ENCODE peak calls at places on chromosomes 3 and 15, in eight cellular contexts. Z, K, L, N, Y, C, E and B are unnamed samples.

GRCh38 chr15:28167042-28167441 is 67.9 kb upstream of the OCA2 start:
- DNase-seq in Z (no peak), K (no peak), L (no peak), N (no peak), Y (no peak), C (no peak), E (no peak), B (no peak)

GRCh38 chr3:72318504-72319201 is 529.6 kb downstream of the SHQ1 start:
- DNase-seq in Z (no peak), K (no peak), L (no peak), N (no peak), Y (no peak), C (peak), E (peak), B (no peak)

GRCh38 chr15:48507416-48508065 is 138.0 kb downstream of the FBN1 start:
- DNase-seq in Z (peak), K (peak), L (no peak), N (no peak), Y (peak), C (peak), E (peak), B (peak)

GRCh38 chr3:9986230-9986725 is 363 bp downstream of the EMC3 start:
- DNase-seq in Z (no peak), K (peak), L (no peak), N (no peak), Y (no peak), C (no peak), E (peak), B (no peak)

GRCh38 chr15:99447497-99448371 is 118.0 kb upstream of the MEF2A start:
- DNase-seq in Z (no peak), K (no peak), L (no peak), N (peak), Y (no peak), C (no peak), E (no peak), B (peak)

GRCh38 chr3:41301548-41301947 is 102.2 kb downstream of the CTNNB1 start:
- DNase-seq in Z (no peak), K (peak), L (no peak), N (no peak), Y (no peak), C (peak), E (no peak), B (no peak)

GRCh38 chr3:14909250-14909649 is 38.1 kb upstream of the NR2C2 start:
- DNase-seq in Z (no peak), K (no peak), L (no peak), N (no peak), Y (no peak), C (no peak), E (no peak), B (no peak)

GRCh38 chr3:143163562-143163961 is 44.0 kb downstream of the CHST2 start:
- DNase-seq in Z (no peak), K (no peak), L (no peak), N (no peak), Y (no peak), C (no peak), E (no peak), B (no peak)

GRCh38 chr3:5195605-5196004 is 8.1 kb downstream of the EDEM1 start:
- DNase-seq in Z (no peak), K (peak), L (no peak), N (no peak), Y (no peak), C (peak), E (no peak), B (no peak)

GRCh38 chr15:36901012-36901411 is 199.3 kb downstream of the MEIS2 start:
- DNase-seq in Z (no peak), K (no peak), L (no peak), N (no peak), Y (no peak), C (no peak), E (no peak), B (no peak)

GRCh38 chr3:177182352-177182751 is 14.9 kb downstream of the TBL1XR1 start:
- DNase-seq in Z (no peak), K (no peak), L (no peak), N (no peak), Y (no peak), C (no peak), E (no peak), B (no peak)

GRCh38 chr3:177177670-177178295 is 19.5 kb downstream of the TBL1XR1 start:
- DNase-seq in Z (no peak), K (peak), L (no peak), N (no peak), Y (no peak), C (no peak), E (no peak), B (no peak)

GRCh38 chr3:177181418-177181817 is 15.9 kb downstream of the TBL1XR1 start:
- DNase-seq in Z (no peak), K (no peak), L (no peak), N (no peak), Y (no peak), C (no peak), E (no peak), B (no peak)

GRCh38 chr3:177179281-177180067 is 17.8 kb downstream of the TBL1XR1 start:
- DNase-seq in Z (no peak), K (no peak), L (no peak), N (no peak), Y (no peak), C (no peak), E (no peak), B (no peak)

GRCh38 chr3:177180506-177180905 is 16.8 kb downstream of the TBL1XR1 start:
- DNase-seq in Z (no peak), K (no peak), L (no peak), N (no peak), Y (no peak), C (no peak), E (no peak), B (no peak)
- TF ChIP-seq CTCF in Z (no peak), K (no peak), L (no peak), N (no peak), Y (no peak), C (no peak), E (no peak), B (no peak)

GRCh38 chr15:89575656-89576416 is 567 bp downstream of the TICRR start:
- DNase-seq in Z (peak), K (peak), L (no peak), N (no peak), Y (peak), C (no peak), E (no peak), B (no peak)
- TF ChIP-seq CTCF in Z (no peak), K (no peak), L (no peak), N (no peak), Y (no peak), C (no peak), E (no peak), B (no peak)

GRCh38 chr15:73464602-73465001 is 21.6 kb downstream of the REC114 start:
- DNase-seq in Z (peak), K (no peak), L (no peak), N (no peak), Y (peak), C (peak), E (no peak), B (no peak)
- TF ChIP-seq CTCF in Z (peak), K (peak), L (no peak), N (no peak), Y (peak), C (peak), E (peak), B (no peak)

DNA sequence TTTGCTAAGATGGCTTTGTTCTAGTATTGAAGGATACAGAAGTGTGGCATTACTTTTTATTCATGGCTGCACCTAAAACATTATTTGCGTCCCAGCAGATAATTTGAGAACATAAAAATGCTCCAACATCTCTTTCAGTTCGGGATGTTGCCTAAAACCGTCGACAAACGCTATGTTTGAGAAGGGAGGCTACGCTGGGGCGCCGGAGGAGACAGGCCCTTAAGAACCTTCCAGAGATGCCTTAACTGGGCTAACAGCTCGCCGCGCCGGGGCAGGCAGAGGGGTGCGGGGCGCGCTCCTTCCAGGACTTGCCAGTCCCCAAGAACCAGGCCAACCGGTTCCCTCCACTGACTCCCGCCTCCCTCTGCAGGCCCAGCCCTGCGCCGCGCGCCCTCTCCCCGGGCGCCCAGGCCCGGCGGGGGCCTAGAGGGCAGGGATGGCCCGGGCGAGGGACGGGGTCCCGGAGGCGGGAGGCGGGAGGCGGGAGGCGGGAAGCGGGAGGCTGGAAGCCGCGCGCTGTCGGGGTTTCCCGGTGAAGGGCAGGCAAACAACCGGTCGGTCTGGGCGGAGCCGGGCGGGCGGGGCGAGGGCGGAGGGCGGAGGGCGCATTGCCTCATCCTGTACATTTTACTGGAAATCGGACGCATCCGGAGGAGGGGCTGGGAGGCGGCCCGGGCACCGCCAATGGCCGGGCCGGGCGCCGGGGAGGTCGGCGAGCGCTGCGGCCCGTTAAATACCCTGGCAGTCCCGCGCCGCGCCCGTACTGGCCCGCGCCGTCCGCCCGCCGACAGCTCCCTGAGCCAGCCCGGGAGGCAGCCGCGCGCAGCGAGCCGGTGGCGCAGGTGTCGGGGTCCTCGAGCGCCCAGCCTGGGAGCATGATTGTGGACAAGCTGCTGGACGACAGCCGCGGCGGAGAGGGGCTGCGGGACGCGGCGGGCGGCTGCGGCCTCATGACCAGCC is at the start of gene NFKBIZ:
- DNase-seq in Z (peak), K (peak), L (peak), N (peak), Y (peak), C (peak), E (peak), B (peak)
- TF ChIP-seq CTCF in Z (no peak), K (no peak), L (no peak), N (no peak), Y (no peak), C (no peak), E (no peak), B (no peak)

GRCh38 chr3:131047582-131047981 is 20.9 kb downstream of the NEK11 start:
- DNase-seq in Z (no peak), K (no peak), L (no peak), N (no peak), Y (no peak), C (no peak), E (no peak), B (no peak)

GRCh38 chr3:131048030-131048429 is 21.4 kb downstream of the NEK11 start:
- DNase-seq in Z (no peak), K (no peak), L (no peak), N (no peak), Y (no peak), C (no peak), E (no peak), B (no peak)

GRCh38 chr3:131053021-131053420 is 26.3 kb downstream of the NEK11 start:
- DNase-seq in Z (no peak), K (no peak), L (no peak), N (no peak), Y (no peak), C (peak), E (no peak), B (no peak)
- TF ChIP-seq CTCF in Z (peak), K (peak), L (peak), N (peak), Y (no peak), C (peak), E (peak), B (no peak)